ENCODE peak calls at places on chromosomes 6 and 20, in seven cellular contexts. C is gastrocnemius medialis, L is adrenal gland, F is A549, M is body of pancreas, V is Peyer's patch, A is right lobe of liver. Z is an unnamed sample.

GRCh38 chr6:87336367-87336766 is 7.3 kb upstream of the GJB7 start:
- DNase-seq in L (no peak), V (no peak), M (no peak), F (no peak), A (no peak), C (no peak), Z (no peak)

GRCh38 chr6:142802124-142802523 is 142.9 kb downstream of the HIVEP2 start:
- DNase-seq in A (no peak), F (peak; percentile 59), M (no peak), V (no peak), L (no peak), C (peak; percentile 62), Z (no peak)

GRCh38 chr20:32006053-32006452 is 4.2 kb upstream of the CCM2L start:
- DNase-seq in A (no peak), F (no peak), V (no peak), C (no peak), M (no peak), L (no peak), Z (no peak)

GRCh38 chr6:169960891-169961611 is 209.6 kb downstream of the ERMARD start:
- DNase-seq in M (no peak), F (no peak), V (peak; percentile 39), A (no peak), L (no peak), C (no peak), Z (no peak)

GRCh38 chr6:148221580-148221979 is 121.1 kb upstream of the SASH1 start:
- DNase-seq in A (no peak), V (no peak), C (no peak), M (no peak), L (no peak), F (no peak), Z (no peak)

GRCh38 chr6:97765480-97765879 is 482.5 kb upstream of the MMS22L start:
- DNase-seq in C (no peak), M (no peak), L (no peak), A (no peak), V (no peak), F (no peak), Z (no peak)

GRCh38 chr6:13432526-13433218 is 54.7 kb downstream of the GFOD1 start:
- DNase-seq in A (no peak), V (no peak), C (no peak), M (no peak), L (no peak), F (no peak), Z (no peak)

GRCh38 chr20:58308680-58309527 is 611 bp upstream of the RAB22A start:
- DNase-seq in M (no peak), V (peak; percentile 77), C (peak; percentile 54), A (peak; percentile 81), F (peak; percentile 54), L (peak; percentile 76), Z (peak; percentile 90)

GRCh38 chr20:51930775-51931174 is 128.5 kb upstream of the SALL4 start:
- DNase-seq in V (no peak), C (no peak), A (no peak), L (no peak), F (no peak), M (no peak), Z (peak; percentile 16)

GRCh38 chr6:74780831-74781230 is 425.0 kb downstream of the COL12A1 start:
- DNase-seq in A (no peak), L (no peak), M (no peak), V (no peak), C (no peak), F (no peak), Z (no peak)

GRCh38 chr20:50438986-50439407 is 71.2 kb upstream of the PTPN1 start:
- DNase-seq in A (no peak), M (no peak), F (peak; percentile 78), V (peak; percentile 37), C (no peak), L (no peak), Z (no peak)

GRCh38 chr6:5307058-5307457 is 45.7 kb downstream of the FARS2 start:
- DNase-seq in V (no peak), M (no peak), F (no peak), A (no peak), L (no peak), C (no peak), Z (no peak)

GRCh38 chr6:146286976-146287375 is 256.7 kb upstream of the RAB32 start:
- DNase-seq in V (no peak), C (no peak), M (no peak), L (no peak), F (no peak), A (no peak), Z (no peak)

GRCh38 chr20:34262488-34263288 is 21.5 kb downstream of the ASIP start:
- DNase-seq in L (peak; percentile 54), A (peak; percentile 66), M (peak; percentile 20), V (no peak), F (no peak), C (peak; percentile 58), Z (no peak)

GRCh38 chr20:52231230-52231746 is 39.7 kb upstream of the ZFP64 start:
- DNase-seq in C (no peak), L (no peak), M (no peak), F (peak; percentile 41), A (no peak), V (no peak), Z (no peak)

GRCh38 chr20:14882846-14883245 is 545.4 kb upstream of the FLRT3 start:
- DNase-seq in M (no peak), L (no peak), A (no peak), C (no peak), V (no peak), F (no peak), Z (no peak)

GRCh38 chr6:56222509-56222908 is 24.9 kb downstream of the COL21A1 start:
- DNase-seq in F (no peak), C (no peak), V (no peak), A (no peak), M (no peak), L (no peak), Z (no peak)

GRCh38 chr6:124203106-124203811 is 399.6 kb downstream of the NKAIN2 start:
- DNase-seq in M (no peak), V (no peak), C (peak; percentile 15), F (no peak), L (no peak), A (no peak), Z (no peak)

GRCh38 chr6:120473804-120474203 is 860.5 kb downstream of the TBC1D32 start:
- DNase-seq in F (no peak), A (no peak), M (no peak), V (no peak), C (no peak), L (no peak), Z (no peak)

GRCh38 chr6:130324657-130325056 is 41.2 kb upstream of the TMEM200A start:
- DNase-seq in C (no peak), M (no peak), L (no peak), A (no peak), V (no peak), F (no peak), Z (no peak)

DNA sequence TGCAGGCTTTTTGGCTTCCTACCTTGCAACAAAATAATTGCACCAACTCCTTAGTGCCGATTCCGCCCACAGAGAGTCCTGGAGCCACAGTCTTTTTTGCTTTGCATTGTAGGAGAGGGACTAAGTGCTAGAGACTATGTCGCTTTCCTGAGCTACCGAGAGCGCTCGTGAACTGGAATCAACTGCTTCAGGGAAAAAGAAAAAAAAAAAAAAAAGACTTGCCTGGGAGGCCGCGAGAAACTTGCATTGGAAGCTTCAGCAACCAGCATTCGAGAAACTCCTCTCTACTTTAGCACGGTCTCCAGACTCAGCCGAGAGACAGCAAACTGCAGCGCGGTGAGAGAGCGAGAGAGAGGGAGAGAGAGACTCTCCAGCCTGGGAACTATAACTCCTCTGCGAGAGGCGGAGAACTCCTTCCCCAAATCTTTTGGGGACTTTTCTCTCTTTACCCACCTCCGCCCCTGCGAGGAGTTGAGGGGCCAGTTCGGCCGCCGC is 423 bp downstream of the SOX4 start:
- DNase-seq in M (peak; percentile 40), V (no peak), F (no peak), A (peak; percentile 19), L (peak; percentile 36), C (no peak), Z (peak; percentile 41)
- TF ChIP-seq POLR2A in M (no peak), V (no peak), F (no peak), A (no peak), L (peak; percentile 8), C (no peak), Z (no peak)

GRCh38 chr20:37943033-37943432 is 40.1 kb downstream of the VSTM2L start:
- DNase-seq in F (no peak), M (no peak), A (no peak), C (no peak), L (no peak), V (no peak), Z (no peak)

GRCh38 chr20:37944456-37944981 is 41.6 kb downstream of the VSTM2L start:
- DNase-seq in V (no peak), A (no peak), L (no peak), M (no peak), C (no peak), F (no peak), Z (no peak)

GRCh38 chr20:37941992-37942391 is 39.1 kb downstream of the VSTM2L start:
- DNase-seq in F (no peak), V (no peak), L (no peak), M (no peak), A (no peak), C (no peak), Z (no peak)

GRCh38 chr20:37945034-37945660 is 42.2 kb downstream of the VSTM2L start:
- DNase-seq in C (no peak), V (no peak), L (no peak), F (no peak), M (no peak), A (no peak), Z (no peak)

GRCh38 chr20:37943501-37944455 is 40.9 kb downstream of the VSTM2L start:
- DNase-seq in M (no peak), F (no peak), A (no peak), V (no peak), C (no peak), L (no peak), Z (no peak)
- TF ChIP-seq CTCF in M (no peak), F (no peak), A (no peak), V (no peak), C (no peak), L (no peak), Z (no peak)

GRCh38 chr20:56685879-56686278 is 56.8 kb downstream of the TFAP2C start:
- DNase-seq in V (no peak), A (no peak), F (no peak), C (no peak), M (no peak), L (no peak), Z (no peak)
- H3K4me1 ChIP-seq in V (no peaks in the 10 kb centered on the region), A (no peaks in the 10 kb centered on the region), F (peaks cover 6% of the 10 kb centered on the region), C (no peaks in the 10 kb centered on the region), M (peaks cover 7% of the 10 kb centered on the region), L (no peaks in the 10 kb centered on the region), Z (no peaks in the 10 kb centered on the region)

GRCh38 chr6:20205722-20206154 is 6.5 kb downstream of the MBOAT1 start:
- DNase-seq in C (no peak), M (no peak), F (no peak), A (no peak), L (no peak), V (no peak), Z (no peak)

GRCh38 chr6:20211037-20211940 is 980 bp downstream of the MBOAT1 start:
- DNase-seq in L (no peak), V (no peak), F (no peak), A (no peak), C (no peak), M (peak; percentile 16), Z (no peak)

GRCh38 chr6:20210158-20210557 is 2.1 kb downstream of the MBOAT1 start:
- DNase-seq in M (no peak), V (no peak), L (no peak), C (no peak), A (no peak), F (no peak), Z (no peak)

GRCh38 chr6:20207096-20207454 is 5.2 kb downstream of the MBOAT1 start:
- DNase-seq in L (no peak), M (no peak), V (no peak), A (no peak), C (no peak), F (no peak), Z (no peak)

GRCh38 chr6:20208687-20209378 is 3.4 kb downstream of the MBOAT1 start:
- DNase-seq in A (no peak), L (no peak), F (no peak), C (no peak), M (no peak), V (no peak), Z (no peak)
- TF ChIP-seq POLR2A in A (no peak), L (no peak), F (no peak), C (no peak), M (no peak), V (no peak), Z (no peak)

Z was measured in heart left ventricle.